ENCODE peak calls at places on chromosomes 13 and 19, in nine cellular contexts. One of them, this sample, is unnamed.

GRCh38 chr19:36115453-36116343 is at the start of gene TBCB:
- DNase-seq in H9: no peak
- DNase-seq in cardiac muscle cell: peak
- DNase-seq in tibial artery: peak
- DNase-seq in mucosa of descending colon: peak
- DNase-seq in AG04450: no peak
- DNase-seq in GM10248: peak
- DNase-seq in tibial nerve: peak
- DNase-seq in lung: peak
- DNase-seq in this sample: no peak

GRCh38 chr13:114063545-114064515 is 68.6 kb downstream of the RASA3 start:
- DNase-seq in tibial nerve: peak
- DNase-seq in GM10248: no peak
- DNase-seq in lung: peak
- DNase-seq in cardiac muscle cell: no peak
- DNase-seq in mucosa of descending colon: peak
- DNase-seq in tibial artery: peak
- DNase-seq in H9: no peak
- DNase-seq in AG04450: no peak
- DNase-seq in this sample: peak

GRCh38 chr13:88648598-88649373 is 977.6 kb downstream of the SLITRK5 start:
- DNase-seq in cardiac muscle cell: no peak
- DNase-seq in tibial artery: no peak
- DNase-seq in GM10248: no peak
- DNase-seq in H9: no peak
- DNase-seq in tibial nerve: no peak
- DNase-seq in lung: no peak
- DNase-seq in mucosa of descending colon: no peak
- DNase-seq in AG04450: no peak
- DNase-seq in this sample: no peak

GRCh38 chr13:30735025-30735967 is at the start of gene ALOX5AP:
- DNase-seq in GM10248: peak
- DNase-seq in tibial nerve: no peak
- DNase-seq in tibial artery: no peak
- DNase-seq in cardiac muscle cell: no peak
- DNase-seq in lung: no peak
- DNase-seq in mucosa of descending colon: no peak
- DNase-seq in AG04450: no peak
- DNase-seq in H9: no peak
- DNase-seq in this sample: peak

GRCh38 chr13:62747629-62748028 is 1332.0 kb upstream of the PCDH20 start:
- DNase-seq in tibial nerve: no peak
- DNase-seq in H9: no peak
- DNase-seq in lung: no peak
- DNase-seq in cardiac muscle cell: no peak
- DNase-seq in GM10248: no peak
- DNase-seq in mucosa of descending colon: no peak
- DNase-seq in tibial artery: no peak
- DNase-seq in AG04450: no peak
- DNase-seq in this sample: no peak

GRCh38 chr19:15223649-15224371 is 8.4 kb downstream of the EPHX3 start:
- DNase-seq in tibial nerve: no peak
- DNase-seq in GM10248: no peak
- DNase-seq in tibial artery: no peak
- DNase-seq in AG04450: no peak
- DNase-seq in H9: no peak
- DNase-seq in cardiac muscle cell: no peak
- DNase-seq in mucosa of descending colon: no peak
- DNase-seq in lung: no peak
- DNase-seq in this sample: no peak

GRCh38 chr19:16736709-16737108 is 17.1 kb downstream of the NWD1 start:
- DNase-seq in mucosa of descending colon: no peak
- DNase-seq in H9: no peak
- DNase-seq in lung: no peak
- DNase-seq in tibial artery: no peak
- DNase-seq in cardiac muscle cell: no peak
- DNase-seq in GM10248: no peak
- DNase-seq in AG04450: no peak
- DNase-seq in tibial nerve: no peak
- DNase-seq in this sample: no peak

GRCh38 chr13:48782429-48782840 is 128.7 kb downstream of the CYSLTR2 start:
- DNase-seq in tibial nerve: no peak
- DNase-seq in AG04450: no peak
- DNase-seq in tibial artery: no peak
- DNase-seq in H9: no peak
- DNase-seq in cardiac muscle cell: no peak
- DNase-seq in GM10248: no peak
- DNase-seq in mucosa of descending colon: no peak
- DNase-seq in lung: no peak
- DNase-seq in this sample: no peak

GRCh38 chr13:50016421-50016820 is 1.2 kb downstream of the KCNRG start:
- DNase-seq in AG04450: no peak
- DNase-seq in cardiac muscle cell: no peak
- DNase-seq in tibial nerve: no peak
- DNase-seq in H9: no peak
- DNase-seq in tibial artery: no peak
- DNase-seq in mucosa of descending colon: no peak
- DNase-seq in GM10248: no peak
- DNase-seq in lung: no peak
- DNase-seq in this sample: no peak

GRCh38 chr19:12656899-12657571 is 9.5 kb downstream of the MAN2B1 start:
- DNase-seq in GM10248: no peak
- DNase-seq in tibial nerve: no peak
- DNase-seq in lung: no peak
- DNase-seq in tibial artery: no peak
- DNase-seq in mucosa of descending colon: no peak
- DNase-seq in cardiac muscle cell: no peak
- DNase-seq in H9: peak
- DNase-seq in AG04450: no peak
- DNase-seq in this sample: no peak

GRCh38 chr13:99264053-99264452 is 5.9 kb upstream of the GPR18 start:
- DNase-seq in AG04450: no peak
- DNase-seq in tibial nerve: no peak
- DNase-seq in tibial artery: no peak
- DNase-seq in lung: no peak
- DNase-seq in cardiac muscle cell: no peak
- DNase-seq in GM10248: no peak
- DNase-seq in mucosa of descending colon: no peak
- DNase-seq in H9: no peak
- DNase-seq in this sample: no peak

GRCh38 chr13:99265162-99265822 is 7.1 kb upstream of the GPR18 start:
- DNase-seq in GM10248: no peak
- DNase-seq in cardiac muscle cell: no peak
- DNase-seq in H9: no peak
- DNase-seq in AG04450: no peak
- DNase-seq in tibial nerve: no peak
- DNase-seq in tibial artery: no peak
- DNase-seq in mucosa of descending colon: no peak
- DNase-seq in lung: no peak
- DNase-seq in this sample: no peak

GRCh38 chr13:99266827-99267226 is 8.6 kb upstream of the GPR18 start:
- DNase-seq in lung: no peak
- DNase-seq in mucosa of descending colon: no peak
- DNase-seq in H9: no peak
- DNase-seq in AG04450: no peak
- DNase-seq in cardiac muscle cell: no peak
- DNase-seq in tibial nerve: no peak
- DNase-seq in tibial artery: no peak
- DNase-seq in GM10248: no peak
- DNase-seq in this sample: no peak

GRCh38 chr13:99267927-99268326 is 9.7 kb upstream of the GPR18 start:
- DNase-seq in tibial artery: no peak
- DNase-seq in tibial nerve: no peak
- DNase-seq in cardiac muscle cell: no peak
- DNase-seq in lung: no peak
- DNase-seq in AG04450: no peak
- DNase-seq in GM10248: no peak
- DNase-seq in H9: no peak
- DNase-seq in mucosa of descending colon: no peak
- DNase-seq in this sample: no peak

GRCh38 chr13:99265823-99266426 is 7.7 kb upstream of the GPR18 start:
- DNase-seq in lung: no peak
- DNase-seq in mucosa of descending colon: no peak
- DNase-seq in H9: no peak
- DNase-seq in tibial artery: no peak
- DNase-seq in tibial nerve: no peak
- DNase-seq in GM10248: peak
- DNase-seq in AG04450: no peak
- DNase-seq in cardiac muscle cell: peak
- DNase-seq in this sample: no peak
- TF ChIP-seq CTCF in lung: peak
- TF ChIP-seq CTCF in mucosa of descending colon: no peak
- TF ChIP-seq CTCF in H9: peak
- TF ChIP-seq CTCF in tibial artery: peak
- TF ChIP-seq CTCF in tibial nerve: peak
- TF ChIP-seq CTCF in GM10248: peak
- TF ChIP-seq CTCF in AG04450: peak
- TF ChIP-seq CTCF in cardiac muscle cell: peak
- TF ChIP-seq CTCF in this sample: peak

GRCh38 chr19:1258161-1258492 is 9.7 kb downstream of the MIDN start:
- DNase-seq in H9: no peak
- DNase-seq in GM10248: no peak
- DNase-seq in tibial nerve: no peak
- DNase-seq in cardiac muscle cell: no peak
- DNase-seq in tibial artery: no peak
- DNase-seq in AG04450: no peak
- DNase-seq in lung: no peak
- DNase-seq in mucosa of descending colon: no peak
- DNase-seq in this sample: no peak

GRCh38 chr19:1259206-1259872 is 9.8 kb upstream of the CIRBP start:
- DNase-seq in H9: peak
- DNase-seq in AG04450: no peak
- DNase-seq in mucosa of descending colon: peak
- DNase-seq in lung: peak
- DNase-seq in tibial artery: peak
- DNase-seq in cardiac muscle cell: no peak
- DNase-seq in tibial nerve: peak
- DNase-seq in GM10248: peak
- DNase-seq in this sample: peak

GRCh38 chr19:1257475-1258160 is 9.2 kb downstream of the MIDN start:
- DNase-seq in tibial nerve: no peak
- DNase-seq in AG04450: no peak
- DNase-seq in H9: no peak
- DNase-seq in tibial artery: no peak
- DNase-seq in GM10248: no peak
- DNase-seq in cardiac muscle cell: no peak
- DNase-seq in lung: no peak
- DNase-seq in mucosa of descending colon: no peak
- DNase-seq in this sample: no peak

GRCh38 chr19:1259873-1260748 is 9.0 kb upstream of the CIRBP start:
- DNase-seq in mucosa of descending colon: peak
- DNase-seq in lung: no peak
- DNase-seq in cardiac muscle cell: no peak
- DNase-seq in AG04450: no peak
- DNase-seq in GM10248: no peak
- DNase-seq in tibial artery: no peak
- DNase-seq in tibial nerve: no peak
- DNase-seq in H9: no peak
- DNase-seq in this sample: peak

GRCh38 chr19:1258707-1259205 is 10.4 kb downstream of the MIDN start:
- DNase-seq in AG04450: no peak
- DNase-seq in cardiac muscle cell: no peak
- DNase-seq in lung: no peak
- DNase-seq in H9: no peak
- DNase-seq in GM10248: no peak
- DNase-seq in tibial artery: no peak
- DNase-seq in mucosa of descending colon: no peak
- DNase-seq in tibial nerve: no peak
- DNase-seq in this sample: no peak
- TF ChIP-seq CTCF in AG04450: no peak
- TF ChIP-seq CTCF in cardiac muscle cell: no peak
- TF ChIP-seq CTCF in lung: no peak
- TF ChIP-seq CTCF in H9: no peak
- TF ChIP-seq CTCF in GM10248: no peak
- TF ChIP-seq CTCF in tibial artery: no peak
- TF ChIP-seq CTCF in mucosa of descending colon: no peak
- TF ChIP-seq CTCF in tibial nerve: no peak
- TF ChIP-seq CTCF in this sample: no peak

DNA sequence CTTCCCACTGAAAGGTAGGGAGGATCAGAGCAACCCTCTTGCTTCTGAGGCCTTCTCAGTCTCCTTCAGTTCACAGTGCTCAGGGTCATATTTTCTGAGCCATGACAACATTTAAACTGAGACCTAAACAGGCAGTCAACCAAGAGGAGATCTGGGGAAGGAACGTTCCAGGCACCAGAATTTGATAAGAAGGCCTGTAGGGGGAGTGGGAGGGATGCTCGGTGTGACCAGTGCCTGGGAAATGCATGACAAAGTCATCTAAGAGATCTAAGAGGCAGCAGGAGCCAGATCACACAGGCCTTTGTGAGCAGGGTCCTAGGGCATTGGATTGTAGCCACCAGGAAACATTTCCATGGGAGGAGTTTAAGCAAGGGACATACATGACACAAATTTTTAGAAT is 71.6 kb downstream of the SHISA2 start:
- DNase-seq in H9: peak
- DNase-seq in cardiac muscle cell: peak
- DNase-seq in GM10248: no peak
- DNase-seq in mucosa of descending colon: no peak
- DNase-seq in AG04450: no peak
- DNase-seq in lung: no peak
- DNase-seq in tibial nerve: no peak
- DNase-seq in tibial artery: no peak
- DNase-seq in this sample: no peak
- TF ChIP-seq CTCF in H9: peak
- TF ChIP-seq CTCF in cardiac muscle cell: peak
- TF ChIP-seq CTCF in GM10248: no peak
- TF ChIP-seq CTCF in mucosa of descending colon: no peak
- TF ChIP-seq CTCF in AG04450: peak
- TF ChIP-seq CTCF in lung: no peak
- TF ChIP-seq CTCF in tibial nerve: no peak
- TF ChIP-seq CTCF in tibial artery: no peak
- TF ChIP-seq CTCF in this sample: peak

DNA sequence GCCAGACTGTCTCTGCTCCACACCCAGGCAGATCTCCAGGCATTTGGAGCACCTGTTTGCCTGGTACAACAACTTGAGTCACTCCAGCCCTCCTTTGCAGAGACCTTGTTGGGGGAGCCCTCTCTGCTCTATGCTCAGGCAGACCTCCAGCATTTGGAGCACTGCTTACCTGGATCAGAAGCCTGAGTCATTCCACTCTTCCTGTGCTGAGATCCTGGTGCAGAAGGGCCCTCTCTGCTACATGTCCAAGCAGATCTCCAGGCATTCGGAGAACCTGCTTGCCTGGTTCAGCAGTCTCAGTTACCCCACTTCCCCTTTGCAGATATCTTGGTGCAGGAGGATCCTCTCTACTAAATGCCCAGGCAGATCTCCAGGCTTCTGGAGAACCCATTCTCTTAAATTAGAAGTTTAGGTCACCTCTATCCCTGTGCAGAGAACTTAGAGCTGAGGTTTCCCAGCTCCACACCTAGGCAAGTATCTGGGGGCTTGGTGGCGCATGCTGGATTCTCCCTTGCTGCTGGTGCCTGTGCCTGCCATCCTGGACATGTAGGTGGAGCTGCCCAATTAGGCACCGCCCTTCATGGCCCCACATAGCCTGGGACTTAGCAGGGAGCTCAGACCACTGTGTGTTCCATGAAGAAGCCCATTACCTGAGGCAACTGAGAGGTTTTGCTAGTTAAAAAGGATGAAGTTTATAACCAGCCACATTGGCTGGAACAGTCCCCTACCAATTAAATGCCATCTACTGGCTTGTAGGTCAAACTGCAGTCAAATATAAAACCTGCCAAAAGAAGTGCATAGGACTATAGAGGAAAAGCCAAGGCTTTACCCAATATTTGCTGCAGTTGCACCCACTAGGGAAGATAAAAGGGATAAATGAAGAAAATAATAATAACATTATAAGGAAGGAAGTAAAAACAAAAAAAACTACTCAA is 97.6 kb upstream of the SLITRK6 start:
- DNase-seq in cardiac muscle cell: no peak
- DNase-seq in GM10248: no peak
- DNase-seq in tibial nerve: no peak
- DNase-seq in tibial artery: no peak
- DNase-seq in mucosa of descending colon: no peak
- DNase-seq in lung: no peak
- DNase-seq in AG04450: no peak
- DNase-seq in H9: peak
- DNase-seq in this sample: no peak
- TF ChIP-seq CTCF in cardiac muscle cell: no peak
- TF ChIP-seq CTCF in GM10248: no peak
- TF ChIP-seq CTCF in tibial nerve: no peak
- TF ChIP-seq CTCF in tibial artery: no peak
- TF ChIP-seq CTCF in mucosa of descending colon: no peak
- TF ChIP-seq CTCF in lung: no peak
- TF ChIP-seq CTCF in AG04450: peak
- TF ChIP-seq CTCF in H9: peak
- TF ChIP-seq CTCF in this sample: no peak